ENCODE peak calls at places on chromosomes 4 and X, in seven cellular contexts. T is MG63; E is left ventricle myocardium inferior; W is activated CD4-positive, alpha-beta T cell treated with anti-CD3 and anti-CD28 coated beads for 48 hours; G is K562; C is body of pancreas; V is NCI-H1417. S is an unnamed sample.

GRCh38 chr4:13700196-13701140 is 72.9 kb upstream of the BOD1L1 start:
- DNase-seq in T (peak), E (no peak), W (no peak), G (no peak), C (no peak), V (no peak), S (peak)

GRCh38 chr4:22668702-22669101 is 24.0 kb upstream of the GBA3 start:
- DNase-seq in T (no peak), E (no peak), W (no peak), G (no peak), C (no peak), V (no peak), S (no peak)

GRCh38 chr4:70269674-70270073 is 27.3 kb downstream of the CSN3 start:
- DNase-seq in T (no peak), E (no peak), W (no peak), G (no peak), C (no peak), V (peak), S (peak)

GRCh38 chrX:41491267-41492004 is 44.3 kb downstream of the NYX start:
- DNase-seq in T (peak), E (no peak), W (no peak), G (no peak), C (no peak), V (no peak), S (peak)

GRCh38 chr4:121863787-121864186 is 6.5 kb downstream of the BBS7 start:
- DNase-seq in T (no peak), E (no peak), W (no peak), G (no peak), C (no peak), V (peak), S (no peak)

GRCh38 chr4:84856468-84856867 is 110.0 kb downstream of the WDFY3 start:
- DNase-seq in T (no peak), E (no peak), W (no peak), G (no peak), C (no peak), V (peak), S (no peak)

GRCh38 chr4:54213812-54214211 is 15.3 kb upstream of the PDGFRA start:
- DNase-seq in T (peak), E (no peak), W (no peak), G (no peak), C (no peak), V (no peak), S (no peak)

GRCh38 chr4:2416564-2417195 is 1.8 kb downstream of the ZFYVE28 start:
- DNase-seq in T (peak), E (peak), W (peak), G (peak), C (no peak), V (peak), S (peak)

GRCh38 chr4:33494150-33494549 is 2750.2 kb downstream of the ARAP2 start:
- DNase-seq in T (no peak), E (no peak), W (no peak), G (no peak), C (no peak), V (peak), S (peak)

GRCh38 chr4:78100060-78100459 is 42.9 kb downstream of the FRAS1 start:
- DNase-seq in T (no peak), E (no peak), W (no peak), G (no peak), C (no peak), V (no peak), S (peak)

GRCh38 chr4:62670509-62670908 is 1470.4 kb downstream of the ADGRL3 start:
- DNase-seq in T (peak), E (no peak), W (no peak), G (no peak), C (no peak), V (peak), S (no peak)

GRCh38 chrX:40083120-40083978 is 14.4 kb downstream of the BCOR start:
- DNase-seq in T (no peak), E (peak), W (peak), G (peak), C (peak), V (peak), S (no peak)

GRCh38 chrX:105975382-105975781 is 63.1 kb downstream of the SERPINA7 start:
- DNase-seq in T (no peak), E (no peak), W (no peak), G (no peak), C (no peak), V (peak), S (peak)

GRCh38 chr4:174461438-174462106 is 60.7 kb downstream of the HPGD start:
- DNase-seq in T (no peak), E (no peak), W (no peak), G (no peak), C (peak), V (no peak), S (peak)

GRCh38 chr4:103150677-103151076 is 47.5 kb downstream of the CENPE start:
- DNase-seq in T (peak), E (no peak), W (no peak), G (no peak), C (no peak), V (no peak), S (peak)

GRCh38 chr4:6017030-6017429 is 1.2 kb downstream of the C4orf50 start:
- DNase-seq in T (no peak), E (no peak), W (no peak), G (no peak), C (no peak), V (no peak), S (no peak)

GRCh38 chr4:148431401-148431800 is 10.8 kb downstream of the NR3C2 start:
- DNase-seq in T (no peak), E (no peak), W (no peak), G (no peak), C (no peak), V (no peak), S (no peak)

GRCh38 chr4:25818293-25819240 is 44.2 kb downstream of the SEL1L3 start:
- DNase-seq in T (peak), E (no peak), W (no peak), G (no peak), C (no peak), V (no peak), S (peak)

GRCh38 chr4:169337510-169337909 is 66.8 kb upstream of the SH3RF1 start:
- DNase-seq in T (no peak), E (no peak), W (no peak), G (no peak), C (no peak), V (no peak), S (peak)

GRCh38 chrX:117835034-117835433 is 281.6 kb downstream of the KLHL13 start:
- DNase-seq in T (no peak), E (no peak), W (no peak), G (no peak), C (no peak), V (no peak), S (no peak)

GRCh38 chrX:143601809-143602208 is 34.1 kb downstream of the SLITRK4 start:
- DNase-seq in T (no peak), E (no peak), W (no peak), G (no peak), C (no peak), V (no peak), S (no peak)

GRCh38 chr4:94436512-94436911 is 15.2 kb upstream of the PDLIM5 start:
- DNase-seq in T (no peak), E (no peak), W (no peak), G (no peak), C (no peak), V (peak), S (no peak)

GRCh38 chrX:108020631-108021030 is 24.2 kb upstream of the VSIG1 start:
- DNase-seq in T (no peak), E (no peak), W (no peak), G (peak), C (no peak), V (peak), S (peak)